ENCODE peak calls at places on chromosomes 12 and 14, in eight cellular contexts. W, X, A, J, E, B, N and O are unnamed samples.

GRCh38 chr12:119594772-119595445 is 1.3 kb downstream of the TMEM233 start:
- DNase-seq in W (no peak), X (no peak), A (peak; percentile 23), J (no peak), E (no peak), B (no peak), N (no peak), O (no peak)

GRCh38 chr14:77259025-77259715 is 11.8 kb downstream of the NGB start:
- DNase-seq in W (no peak), X (no peak), A (no peak), J (no peak), E (no peak), B (no peak), N (no peak), O (no peak)

GRCh38 chr14:54127526-54127925 is 170.9 kb upstream of the BMP4 start:
- DNase-seq in W (no peak), X (peak; percentile 62), A (no peak), J (no peak), E (no peak), B (no peak), N (no peak), O (no peak)

GRCh38 chr14:51963164-51963733 is 26.1 kb upstream of the RTRAF start:
- DNase-seq in W (no peak), X (no peak), A (no peak), J (no peak), E (no peak), B (no peak), N (no peak), O (no peak)

GRCh38 chr12:52369220-52369619 is 1.9 kb upstream of the KRT85 start:
- DNase-seq in W (no peak), X (no peak), A (no peak), J (no peak), E (peak; percentile 43), B (no peak), N (no peak), O (no peak)

GRCh38 chr12:46135750-46136149 is 133.1 kb downstream of the SLC38A1 start:
- DNase-seq in W (no peak), X (no peak), A (no peak), J (no peak), E (no peak), B (no peak), N (no peak), O (no peak)

GRCh38 chr14:77141592-77142288 is at the start of gene ZDHHC22:
- DNase-seq in W (no peak), X (no peak), A (no peak), J (peak; percentile 69), E (no peak), B (no peak), N (no peak), O (peak; percentile 21)

GRCh38 chr12:117294206-117294605 is 67.2 kb downstream of the NOS1 start:
- DNase-seq in W (no peak), X (no peak), A (no peak), J (no peak), E (no peak), B (peak; percentile 66), N (no peak), O (no peak)

GRCh38 chr12:67697981-67698380 is 49.4 kb downstream of the DYRK2 start:
- DNase-seq in W (no peak), X (no peak), A (no peak), J (no peak), E (no peak), B (no peak), N (no peak), O (no peak)

GRCh38 chr12:47023944-47024343 is 55.5 kb upstream of the PCED1B start:
- DNase-seq in W (no peak), X (peak; percentile 29), A (no peak), J (no peak), E (no peak), B (no peak), N (no peak), O (no peak)

GRCh38 chr14:31787377-31787776 is 226.2 kb downstream of the NUBPL start:
- DNase-seq in W (no peak), X (peak; percentile 57), A (no peak), J (no peak), E (no peak), B (peak; percentile 6), N (no peak), O (no peak)

GRCh38 chr14:100785626-100786025 is 40.3 kb upstream of the MEG3 start:
- DNase-seq in W (no peak), X (no peak), A (no peak), J (no peak), E (no peak), B (no peak), N (no peak), O (no peak)

GRCh38 chr14:64253672-64254071 is 40.5 kb downstream of the ESR2 start:
- DNase-seq in W (no peak), X (peak; percentile 93), A (no peak), J (no peak), E (no peak), B (no peak), N (no peak), O (no peak)

GRCh38 chr14:99910337-99911268 is 117.4 kb downstream of the EML1 start:
- DNase-seq in W (no peak), X (peak; percentile 87), A (no peak), J (no peak), E (no peak), B (no peak), N (no peak), O (no peak)

GRCh38 chr12:62268956-62269355 is 8.8 kb downstream of the USP15 start:
- DNase-seq in W (no peak), X (peak; percentile 67), A (no peak), J (no peak), E (no peak), B (no peak), N (no peak), O (no peak)

GRCh38 chr12:110023634-110024023 is 24.4 kb downstream of the ANKRD13A start:
- DNase-seq in W (no peak), X (no peak), A (no peak), J (no peak), E (no peak), B (no peak), N (no peak), O (no peak)

GRCh38 chr14:48527832-48528231 is 852.4 kb upstream of the MDGA2 start:
- DNase-seq in W (no peak), X (no peak), A (no peak), J (no peak), E (no peak), B (no peak), N (no peak), O (no peak)

GRCh38 chr12:58420496-58420895 is 479.1 kb downstream of the ATP23 start:
- DNase-seq in W (no peak), X (peak; percentile 88), A (no peak), J (no peak), E (no peak), B (no peak), N (no peak), O (no peak)

GRCh38 chr14:76926521-76927251 is 100.5 kb downstream of the LRRC74A start:
- DNase-seq in W (peak; percentile 84), X (no peak), A (no peak), J (no peak), E (peak; percentile 77), B (no peak), N (peak; percentile 17), O (no peak)

GRCh38 chr12:12442548-12443071 is 85.7 kb downstream of the BORCS5 start:
- DNase-seq in W (no peak), X (peak; percentile 58), A (no peak), J (no peak), E (no peak), B (peak; percentile 12), N (no peak), O (no peak)
- H3K27ac ChIP-seq in W (peak overlapping the region; percentile 83), X (peak overlapping the region; percentile 68), A (no peak overlapping the region), J (peak overlapping the region; percentile 58), E (peak overlapping the region; percentile 70), B (peak overlapping the region; percentile 50), N (peak overlapping the region; percentile 83), O (peak overlapping the region; percentile 22)

GRCh38 chr12:65199604-65200003 is 30.2 kb downstream of the LEMD3 start:
- DNase-seq in W (no peak), X (no peak), A (no peak), J (no peak), E (no peak), B (no peak), N (no peak), O (no peak)

GRCh38 chr12:65195387-65196055 is 26.1 kb downstream of the LEMD3 start:
- DNase-seq in W (no peak), X (no peak), A (no peak), J (no peak), E (no peak), B (no peak), N (no peak), O (no peak)

GRCh38 chr12:65200007-65200665 is 30.8 kb downstream of the LEMD3 start:
- DNase-seq in W (no peak), X (no peak), A (no peak), J (no peak), E (no peak), B (no peak), N (no peak), O (no peak)

GRCh38 chr12:65194949-65195348 is 25.6 kb downstream of the LEMD3 start:
- DNase-seq in W (no peak), X (no peak), A (no peak), J (no peak), E (no peak), B (no peak), N (no peak), O (no peak)

DNA sequence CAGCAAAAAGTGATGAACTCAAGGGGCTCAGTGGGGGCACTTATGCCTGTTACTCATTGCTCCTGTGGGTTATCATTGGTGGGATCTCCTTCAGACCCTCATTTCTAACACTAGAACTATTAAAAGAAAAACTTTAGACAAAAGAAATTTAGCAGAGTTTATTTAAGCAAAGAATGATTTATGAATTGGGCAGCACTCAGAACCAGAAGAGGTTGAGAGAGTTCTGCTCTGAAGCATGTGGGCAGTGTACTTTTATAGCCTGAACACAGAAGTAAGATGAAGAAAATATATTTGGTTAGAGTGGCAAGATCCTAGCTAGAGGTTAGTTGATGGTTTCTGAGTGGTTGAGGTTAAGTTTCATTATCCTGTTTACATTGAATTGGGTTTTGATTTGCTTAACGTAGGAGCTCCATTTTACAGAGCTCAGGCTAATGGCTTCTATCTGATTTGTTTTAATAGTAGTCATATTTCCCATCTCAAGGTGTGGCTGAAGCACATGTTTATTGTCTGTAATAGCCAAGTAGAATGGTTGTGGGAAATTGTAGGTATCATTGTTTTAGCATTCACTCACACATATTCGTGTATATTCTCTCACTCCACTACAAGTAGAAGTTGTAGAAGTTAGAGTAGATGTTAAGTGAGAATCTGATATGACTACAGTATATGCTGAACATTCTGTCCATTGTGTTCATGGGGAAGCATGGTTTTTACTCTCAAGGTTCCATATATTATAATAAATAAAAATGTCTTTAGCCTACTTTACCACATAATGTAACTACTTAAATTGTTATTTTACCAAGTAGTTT is 27.6 kb downstream of the LEMD3 start:
- DNase-seq in W (no peak), X (no peak), A (no peak), J (no peak), E (no peak), B (no peak), N (no peak), O (no peak)
- H3K27ac ChIP-seq in W (no peak overlapping the region), X (no peak overlapping the region), A (no peak overlapping the region), J (no peak overlapping the region), E (no peak overlapping the region), B (no peak overlapping the region), N (no peak overlapping the region), O (no peak overlapping the region)

GRCh38 chr12:71187379-71187778 is 29.6 kb upstream of the TSPAN8 start:
- DNase-seq in W (no peak), X (no peak), A (no peak), J (no peak), E (no peak), B (no peak), N (no peak), O (no peak)
- H3K27ac ChIP-seq in W (no peak overlapping the region), X (no peak overlapping the region), A (no peak overlapping the region), J (no peak overlapping the region), E (peak overlapping the region; percentile 63), B (no peak overlapping the region), N (no peak overlapping the region), O (no peak overlapping the region)

GRCh38 chr14:104772707-104773504 is 20.0 kb downstream of the SIVA1 start:
- DNase-seq in W (no peak), X (no peak), A (no peak), J (no peak), E (no peak), B (no peak), N (no peak), O (peak; percentile 47)
- H3K27ac ChIP-seq in W (no peak overlapping the region), X (no peak overlapping the region), A (no peak overlapping the region), J (no peak overlapping the region), E (no peak overlapping the region), B (no peak overlapping the region), N (no peak overlapping the region), O (no peak overlapping the region)